ENCODE peak calls at places on chromosome 21, in four cellular contexts. Y is suprapubic skin, T is sigmoid colon, C is tibial nerve. K is an unnamed sample. For H3K4me1, the result is how much of the 10 kb centered on the place peaks cover.

GRCh38 chr21:36813071-36813470 is 114.2 kb downstream of the SIM2 start:
- DNase-seq in Y (no peak), T (no peak), C (no peak), K (no peak)

GRCh38 chr21:18249542-18250152 is 5.0 kb downstream of the CHODL start:
- DNase-seq in Y (no peak), T (no peak), C (no peak), K (no peak)

GRCh38 chr21:29243188-29243587 is 55.5 kb upstream of the BACH1 start:
- DNase-seq in Y (no peak), T (no peak), C (no peak), K (no peak)

GRCh38 chr21:33968082-33968997 is 52.7 kb upstream of the ATP5PO start:
- DNase-seq in Y (no peak), T (no peak), C (no peak), K (no peak)

GRCh38 chr21:28641731-28642130 is 350.9 kb downstream of the LTN1 start:
- DNase-seq in Y (no peak), T (no peak), C (no peak), K (no peak)

GRCh38 chr21:37223804-37224345 is 43.3 kb downstream of the VPS26C start:
- DNase-seq in Y (no peak), T (no peak), C (no peak), K (no peak)

GRCh38 chr21:36180963-36181362 is 24.3 kb downstream of the DOP1B start:
- DNase-seq in Y (no peak), T (no peak), C (no peak), K (no peak)

GRCh38 chr21:17462276-17462981 is 50.4 kb upstream of the CXADR start:
- DNase-seq in Y (no peak), T (no peak), C (no peak), K (no peak)

GRCh38 chr21:36909423-36909822 is 57.0 kb downstream of the HLCS start:
- DNase-seq in Y (no peak), T (no peak), C (no peak), K (no peak)

GRCh38 chr21:19941626-19942025 is 1056.6 kb upstream of the NCAM2 start:
- DNase-seq in Y (no peak), T (no peak), C (no peak), K (no peak)

GRCh38 chr21:15495965-15496364 is 233.8 kb upstream of the USP25 start:
- DNase-seq in Y (no peak), T (no peak), C (no peak), K (no peak)

GRCh38 chr21:38798481-38798882 is 7.2 kb upstream of the ETS2 start:
- DNase-seq in Y (no peak), T (no peak), C (no peak), K (peak)

GRCh38 chr21:27636671-27637070 is 669.8 kb upstream of the ADAMTS5 start:
- DNase-seq in Y (no peak), T (no peak), C (no peak), K (no peak)

GRCh38 chr21:37522641-37523295 is 156.2 kb downstream of the DYRK1A start:
- DNase-seq in Y (no peak), T (no peak), C (no peak), K (no peak)

DNA sequence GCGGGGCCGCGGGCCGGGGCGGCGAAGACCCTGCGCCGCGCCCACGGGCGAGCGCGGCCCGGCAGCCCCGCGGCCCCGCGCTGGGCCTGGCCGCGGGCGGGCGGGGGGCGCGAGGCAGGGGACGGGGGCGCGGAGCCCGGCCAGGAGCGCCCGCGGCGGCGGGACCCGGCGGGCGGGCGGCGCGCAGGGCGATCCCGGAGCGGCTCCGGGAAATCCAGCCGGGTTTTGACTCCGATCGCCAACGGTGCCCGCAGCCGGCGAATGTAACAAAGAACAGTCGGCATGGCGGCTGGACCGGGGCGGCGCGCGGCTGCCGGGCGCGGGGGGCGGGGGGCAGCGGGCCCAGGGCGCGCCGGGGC is 334 bp downstream of the PRDM15 start:
- DNase-seq in Y (no peak), T (peak), C (peak), K (no peak)
- H3K27ac ChIP-seq in Y (peak), T (peak), C (peak), K (peak)

GRCh38 chr21:42414553-42414927 is 10.8 kb downstream of the UBASH3A start:
- DNase-seq in Y (no peak), T (no peak), C (no peak), K (no peak)
- H3K4me1 ChIP-seq in Y (under half), T (under half), C (under half), K (under half)

GRCh38 chr21:35044128-35044527 is 5.0 kb downstream of the RUNX1 start:
- DNase-seq in Y (no peak), T (no peak), C (no peak), K (no peak)

GRCh38 chr21:35043549-35043948 is 5.6 kb downstream of the RUNX1 start:
- DNase-seq in Y (no peak), T (no peak), C (no peak), K (no peak)

GRCh38 chr21:35046223-35046690 is 2.8 kb downstream of the RUNX1 start:
- DNase-seq in Y (no peak), T (no peak), C (no peak), K (no peak)

GRCh38 chr21:35045539-35046222 is 3.4 kb downstream of the RUNX1 start:
- DNase-seq in Y (no peak), T (no peak), C (no peak), K (no peak)

GRCh38 chr21:35044770-35045538 is 4.1 kb downstream of the RUNX1 start:
- DNase-seq in Y (no peak), T (no peak), C (no peak), K (no peak)
- H3K4me3 ChIP-seq in Y (no peak), T (no peak), C (no peak), K (no peak)

DNA sequence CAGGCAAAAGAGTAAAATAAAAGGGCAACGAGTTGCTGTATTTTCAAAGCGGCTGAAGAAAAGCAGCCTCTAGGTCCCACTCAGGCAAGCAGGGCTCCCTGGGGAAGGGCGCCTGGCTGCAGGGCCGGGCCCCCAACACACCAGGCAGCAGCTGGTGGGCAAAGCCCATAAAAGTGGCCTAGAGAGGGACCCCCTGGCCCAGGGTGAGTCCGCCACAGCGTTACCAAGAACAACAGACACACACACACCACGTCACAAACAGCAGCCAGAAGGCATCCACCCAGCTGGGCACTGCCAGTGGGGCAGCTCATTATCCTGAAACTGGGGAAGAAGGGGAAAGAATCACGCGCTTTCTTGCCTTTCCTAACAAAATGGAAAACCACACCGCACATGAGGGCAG is 4.7 kb downstream of the SUMO3 start:
- DNase-seq in Y (no peak), T (no peak), C (no peak), K (no peak)
- H3K27ac ChIP-seq in Y (no peak), T (no peak), C (no peak), K (no peak)

GRCh38 chr21:25297117-25297516 is 310.2 kb downstream of the MRPL39 start:
- DNase-seq in Y (no peak), T (no peak), C (no peak), K (no peak)
- H3K4me1 ChIP-seq in Y (under half), T (under half), C (under half), K (under half)

GRCh38 chr21:46636550-46637289 is 1.2 kb downstream of the PRMT2 start:
- DNase-seq in Y (no peak), T (no peak), C (no peak), K (no peak)
- H3K4me3 ChIP-seq in Y (peak), T (peak), C (peak), K (peak)